ENCODE peak calls at places on chromosomes 4 and X, in four cellular contexts. W, T, X and E are unnamed samples.

GRCh38 chrX:31271615-31272471 is 200.0 kb upstream of the FTHL17 start:
- DNase-seq in T (no peak), W (no peak), X (peak; percentile 49), E (peak; percentile 11)

GRCh38 chr4:119300388-119301131 is 21.4 kb downstream of the FABP2 start:
- DNase-seq in W (peak; percentile 44), T (peak; percentile 99), X (peak; percentile 98), E (peak; percentile 97)

GRCh38 chrX:115591856-115592842 is 31.2 kb downstream of the PLS3 start:
- DNase-seq in W (no peak), X (peak; percentile 77), T (no peak), E (no peak)

GRCh38 chrX:35919536-35920309 is at the start of gene CFAP47:
- DNase-seq in W (no peak), X (no peak), T (peak; percentile 0), E (no peak)

GRCh38 chr4:128835498-128836222 is 26.2 kb downstream of the JADE1 start:
- DNase-seq in T (no peak), X (no peak), W (no peak), E (no peak)

GRCh38 chr4:24067367-24067766 is 177.5 kb upstream of the PPARGC1A start:
- DNase-seq in T (no peak), X (no peak), W (no peak), E (no peak)

GRCh38 chr4:182729527-182729926 is 187.7 kb downstream of the DCTD start:
- DNase-seq in X (no peak), T (no peak), W (no peak), E (no peak)

GRCh38 chr4:66647468-66647867 is 897.8 kb downstream of the CENPC start:
- DNase-seq in T (no peak), X (no peak), W (no peak), E (no peak)

GRCh38 chrX:105461013-105461412 is 240.5 kb upstream of the TEX13A start:
- DNase-seq in X (peak; percentile 81), W (no peak), T (no peak), E (no peak)

GRCh38 chr4:168717852-168718251 is 221.0 kb downstream of the PALLD start:
- DNase-seq in X (peak; percentile 68), W (no peak), T (no peak), E (no peak)

GRCh38 chrX:40424259-40424658 is 156.5 kb upstream of the ATP6AP2 start:
- DNase-seq in X (no peak), W (no peak), T (no peak), E (no peak)

GRCh38 chr4:72846280-72847111 is 223.0 kb downstream of the COX18 start:
- DNase-seq in X (no peak), T (no peak), W (no peak), E (no peak)

GRCh38 chr4:147755567-147756295 is 23.8 kb downstream of the ARHGAP10 start:
- DNase-seq in X (peak; percentile 17), T (no peak), W (no peak), E (peak; percentile 38)

GRCh38 chr4:13968723-13969122 is 341.2 kb upstream of the BOD1L1 start:
- DNase-seq in X (peak; percentile 39), T (no peak), W (no peak), E (no peak)

GRCh38 chr4:155403886-155404285 is 27.1 kb upstream of the MAP9 start:
- DNase-seq in T (no peak), X (peak; percentile 23), W (no peak), E (peak; percentile 86)

GRCh38 chr4:41538017-41538733 is at the start of gene LIMCH1:
- DNase-seq in X (no peak), T (peak; percentile 78), W (no peak), E (no peak)

DNA sequence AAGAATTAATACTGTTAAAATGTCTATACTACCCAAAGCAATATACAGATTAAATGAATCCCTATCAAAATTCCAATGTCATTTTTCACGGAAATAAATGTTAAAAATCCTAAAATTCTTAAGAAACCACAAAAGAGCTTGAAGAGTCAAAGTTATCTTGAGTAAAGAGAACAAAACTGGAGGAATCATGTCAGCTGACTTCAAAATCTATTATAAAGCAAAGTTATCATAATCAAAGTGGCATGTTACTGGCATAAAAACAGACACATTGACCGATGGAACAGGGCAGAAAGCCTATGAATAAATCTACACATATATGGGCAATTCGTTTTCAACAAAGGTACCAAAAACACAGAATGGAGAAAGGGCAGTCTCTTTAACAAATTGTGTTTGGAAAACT is 579.0 kb downstream of the INPP4B start:
- DNase-seq in W (no peak), T (no peak), X (no peak), E (peak; percentile 12)
- H3K4me3 ChIP-seq in W (no peak overlapping the region), T (no peak overlapping the region), X (no peak overlapping the region), E (peak overlapping the region; percentile 4)

GRCh38 chrX:71181910-71182799 is 37.5 kb downstream of the NLGN3 start:
- DNase-seq in X (peak; percentile 92), W (peak; percentile 7), T (peak; percentile 79), E (peak; percentile 95)

GRCh38 chrX:71184803-71185495 is 38.1 kb upstream of the GJB1 start:
- DNase-seq in X (no peak), T (no peak), W (no peak), E (no peak)

GRCh38 chrX:71181558-71181909 is 36.9 kb downstream of the NLGN3 start:
- DNase-seq in T (no peak), X (no peak), W (no peak), E (peak; percentile 25)

GRCh38 chrX:71184092-71184491 is 38.9 kb upstream of the GJB1 start:
- DNase-seq in T (no peak), W (no peak), X (no peak), E (no peak)

GRCh38 chrX:71183341-71183740 is 38.7 kb downstream of the NLGN3 start:
- DNase-seq in T (no peak), X (no peak), W (no peak), E (peak; percentile 7)
- H3K9ac ChIP-seq in T (no peak overlapping the region), X (no peak overlapping the region), W (no peak overlapping the region), E (no peak overlapping the region)

GRCh38 chrX:154507673-154508072 is 8.4 kb downstream of the FAM3A start:
- DNase-seq in X (no peak), W (no peak), T (no peak), E (no peak)
- H3K4me3 ChIP-seq in X (no peak overlapping the region), W (no peak overlapping the region), T (no peak overlapping the region), E (no peak overlapping the region)

DNA sequence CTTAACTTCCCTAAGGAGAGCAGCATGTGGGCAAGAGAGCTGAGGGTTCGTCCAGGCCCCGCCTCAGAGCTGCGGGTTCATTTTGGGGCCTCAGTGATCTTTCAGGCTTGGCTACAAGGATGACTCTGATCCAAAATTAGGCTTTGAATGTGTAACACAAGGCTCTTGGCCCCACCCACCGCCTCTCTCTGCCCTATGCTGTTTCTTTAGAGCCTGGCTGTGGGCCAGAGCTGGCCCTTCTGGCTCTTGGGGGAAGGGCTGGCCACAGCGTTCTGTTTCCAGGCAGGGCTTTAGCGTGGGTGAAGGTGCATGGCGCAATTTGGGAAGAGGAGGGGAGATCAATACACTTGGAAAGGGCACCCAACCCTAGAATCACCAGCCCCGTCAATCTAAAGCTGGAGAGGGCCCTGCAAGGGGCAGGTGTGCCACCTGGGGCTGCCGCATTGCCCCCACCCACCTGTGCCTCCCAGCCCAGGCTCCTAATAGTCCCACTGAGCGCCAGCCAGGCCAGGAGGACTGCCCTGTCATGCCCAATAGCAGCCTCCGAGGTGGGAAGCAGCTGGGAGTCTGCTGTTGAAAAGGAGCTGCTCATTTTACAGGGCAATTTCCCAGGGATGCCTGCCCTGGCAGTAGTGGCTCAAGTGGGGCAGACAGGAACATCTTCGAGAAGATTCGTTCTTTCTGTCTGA is 84.5 kb upstream of the MAML3 start:
- DNase-seq in T (no peak), X (peak; percentile 46), W (no peak), E (peak; percentile 89)
- H3K9ac ChIP-seq in T (no peak overlapping the region), X (no peak overlapping the region), W (no peak overlapping the region), E (peak overlapping the region; percentile 82)

DNA sequence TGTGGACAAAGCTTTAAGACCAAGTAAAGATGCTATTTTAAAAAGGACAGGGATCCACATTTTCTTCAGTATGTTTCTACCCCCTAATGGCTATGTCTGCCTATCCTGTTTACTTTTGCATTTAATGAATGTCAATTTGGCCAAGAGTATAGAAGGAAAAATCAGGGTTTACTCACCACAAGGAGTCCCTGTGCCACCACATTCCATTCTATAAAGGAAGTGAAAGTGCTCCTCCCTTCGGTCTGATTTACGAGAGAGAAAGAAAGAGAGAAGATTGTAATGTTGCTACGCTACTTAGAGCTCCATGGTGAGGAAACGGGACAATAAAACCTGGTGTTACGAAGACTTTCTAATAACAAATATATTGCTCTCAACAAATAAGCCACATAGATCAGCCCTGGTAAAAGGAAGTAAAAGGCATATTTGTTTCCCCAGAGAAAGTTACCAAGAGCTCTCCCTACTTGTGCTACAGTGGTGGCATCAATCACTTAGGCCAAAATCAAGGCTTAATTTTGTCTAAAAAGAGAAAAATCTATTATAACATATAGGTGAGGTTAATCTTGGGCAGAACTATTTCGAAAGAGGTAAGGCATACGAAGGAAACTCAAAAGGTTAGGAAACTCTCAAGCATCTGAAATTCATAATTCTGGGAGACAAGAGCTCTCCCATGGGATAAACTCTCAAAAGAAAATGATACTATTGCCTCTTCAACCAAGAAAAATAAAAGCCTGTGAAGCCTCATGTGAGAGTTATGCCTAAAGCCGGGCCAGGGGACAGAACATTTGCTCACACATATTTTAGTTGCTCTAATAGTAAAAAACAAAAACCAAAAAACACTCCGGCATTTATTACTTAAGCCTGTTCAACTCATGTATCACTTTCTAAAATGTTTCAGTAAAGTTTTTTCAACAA is 29.5 kb downstream of the TAPT1 start:
- DNase-seq in X (peak; percentile 72), W (no peak), T (peak; percentile 20), E (peak; percentile 85)
- H3K4me3 ChIP-seq in X (peak overlapping the region; percentile 35), W (peak overlapping the region; percentile 63), T (no peak overlapping the region), E (peak overlapping the region; percentile 69)

DNA sequence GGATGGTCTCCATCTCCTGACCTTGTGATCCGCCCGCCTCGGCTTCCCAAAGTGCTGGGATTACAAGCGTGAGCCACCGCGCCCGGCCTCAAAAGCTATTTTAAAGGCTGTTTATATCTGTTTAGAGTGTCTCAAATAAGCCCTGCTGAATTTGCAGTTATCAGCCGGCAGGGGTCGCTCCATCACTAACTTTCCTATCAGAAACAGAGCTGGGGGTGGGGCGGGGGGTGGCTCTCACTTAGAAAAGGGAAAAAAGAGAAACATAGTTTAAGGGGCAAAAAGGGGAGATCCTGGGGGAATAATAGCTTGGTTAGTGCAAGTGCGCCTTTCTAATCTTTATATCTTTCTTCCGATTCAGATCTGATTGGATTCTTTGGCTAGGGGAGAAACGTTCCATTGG is 450.7 kb downstream of the UBE2NL start:
- DNase-seq in T (no peak), X (no peak), W (no peak), E (no peak)
- H3K9ac ChIP-seq in T (no peak overlapping the region), X (no peak overlapping the region), W (no peak overlapping the region), E (no peak overlapping the region)

GRCh38 chr4:153131478-153132069 is 72.7 kb upstream of the TRIM2 start:
- DNase-seq in T (no peak), W (no peak), X (no peak), E (no peak)
- H3K4me3 ChIP-seq in T (no peak overlapping the region), W (no peak overlapping the region), X (no peak overlapping the region), E (no peak overlapping the region)